ENCODE peak calls at places on chromosomes 11 and 22, in four cellular contexts. One of them, this sample, is unnamed.

GRCh38 chr11:34640050-34640971 is 19.4 kb downstream of the EHF start:
- DNase-seq in activated T-helper 1 cell treated with anti-CD3 and anti-CD28 coated beads, Interleukin-2, amount 50 U/mL, for 16 hours: no peak
- DNase-seq in stomach: peak; percentile 87
- DNase-seq in NAMALWA: no peak
- DNase-seq in this sample: no peak

GRCh38 chr11:64665381-64665780 is 57.6 kb downstream of the NRXN2 start:
- DNase-seq in activated T-helper 1 cell treated with anti-CD3 and anti-CD28 coated beads, Interleukin-2, amount 50 U/mL, for 16 hours: no peak
- DNase-seq in stomach: no peak
- DNase-seq in NAMALWA: no peak
- DNase-seq in this sample: peak; percentile 13

GRCh38 chr11:44899959-44900358 is 50.7 kb downstream of the TP53I11 start:
- DNase-seq in activated T-helper 1 cell treated with anti-CD3 and anti-CD28 coated beads, Interleukin-2, amount 50 U/mL, for 16 hours: no peak
- DNase-seq in stomach: no peak
- DNase-seq in NAMALWA: peak; percentile 91
- DNase-seq in this sample: peak; percentile 64

GRCh38 chr22:47616396-47617020 is 854.1 kb downstream of the TBC1D22A start:
- DNase-seq in activated T-helper 1 cell treated with anti-CD3 and anti-CD28 coated beads, Interleukin-2, amount 50 U/mL, for 16 hours: no peak
- DNase-seq in stomach: peak; percentile 14
- DNase-seq in NAMALWA: no peak
- DNase-seq in this sample: no peak

GRCh38 chr11:95067828-95068244 is 1.1 kb downstream of the SRSF8 start:
- DNase-seq in activated T-helper 1 cell treated with anti-CD3 and anti-CD28 coated beads, Interleukin-2, amount 50 U/mL, for 16 hours: peak; percentile 25
- DNase-seq in stomach: no peak
- DNase-seq in NAMALWA: no peak
- DNase-seq in this sample: no peak

GRCh38 chr11:128904872-128905344 is 13.8 kb downstream of the KCNJ5 start:
- DNase-seq in activated T-helper 1 cell treated with anti-CD3 and anti-CD28 coated beads, Interleukin-2, amount 50 U/mL, for 16 hours: no peak
- DNase-seq in stomach: no peak
- DNase-seq in NAMALWA: peak; percentile 71
- DNase-seq in this sample: peak; percentile 51

GRCh38 chr11:41950470-41951143 is 491.2 kb upstream of the LRRC4C start:
- DNase-seq in activated T-helper 1 cell treated with anti-CD3 and anti-CD28 coated beads, Interleukin-2, amount 50 U/mL, for 16 hours: no peak
- DNase-seq in stomach: no peak
- DNase-seq in NAMALWA: no peak
- DNase-seq in this sample: no peak

GRCh38 chr11:110527146-110527545 is 97.4 kb downstream of the FDX1 start:
- DNase-seq in activated T-helper 1 cell treated with anti-CD3 and anti-CD28 coated beads, Interleukin-2, amount 50 U/mL, for 16 hours: no peak
- DNase-seq in stomach: no peak
- DNase-seq in NAMALWA: no peak
- DNase-seq in this sample: no peak

GRCh38 chr11:103529217-103529684 is 420.0 kb downstream of the DYNC2H1 start:
- DNase-seq in activated T-helper 1 cell treated with anti-CD3 and anti-CD28 coated beads, Interleukin-2, amount 50 U/mL, for 16 hours: no peak
- DNase-seq in stomach: no peak
- DNase-seq in NAMALWA: no peak
- DNase-seq in this sample: peak; percentile 45

GRCh38 chr11:28343304-28344233 is 235.4 kb downstream of the METTL15 start:
- DNase-seq in activated T-helper 1 cell treated with anti-CD3 and anti-CD28 coated beads, Interleukin-2, amount 50 U/mL, for 16 hours: no peak
- DNase-seq in stomach: peak; percentile 27
- DNase-seq in NAMALWA: no peak
- DNase-seq in this sample: peak; percentile 73

GRCh38 chr22:20036119-20036518 is 15.2 kb downstream of the TANGO2 start:
- DNase-seq in activated T-helper 1 cell treated with anti-CD3 and anti-CD28 coated beads, Interleukin-2, amount 50 U/mL, for 16 hours: no peak
- DNase-seq in stomach: no peak
- DNase-seq in NAMALWA: no peak
- DNase-seq in this sample: no peak

GRCh38 chr11:2264366-2265011 is 5.9 kb downstream of the ASCL2 start:
- DNase-seq in activated T-helper 1 cell treated with anti-CD3 and anti-CD28 coated beads, Interleukin-2, amount 50 U/mL, for 16 hours: no peak
- DNase-seq in stomach: no peak
- DNase-seq in NAMALWA: no peak
- DNase-seq in this sample: no peak

GRCh38 chr22:43777204-43777671 is 34.9 kb downstream of the EFCAB6 start:
- DNase-seq in activated T-helper 1 cell treated with anti-CD3 and anti-CD28 coated beads, Interleukin-2, amount 50 U/mL, for 16 hours: no peak
- DNase-seq in stomach: no peak
- DNase-seq in NAMALWA: no peak
- DNase-seq in this sample: peak; percentile 83

GRCh38 chr11:5809905-5810792 is 1.4 kb downstream of the OR52N2 start:
- DNase-seq in activated T-helper 1 cell treated with anti-CD3 and anti-CD28 coated beads, Interleukin-2, amount 50 U/mL, for 16 hours: no peak
- DNase-seq in stomach: no peak
- DNase-seq in NAMALWA: no peak
- DNase-seq in this sample: no peak

GRCh38 chr11:102157219-102157618 is 47.0 kb downstream of the YAP1 start:
- DNase-seq in activated T-helper 1 cell treated with anti-CD3 and anti-CD28 coated beads, Interleukin-2, amount 50 U/mL, for 16 hours: no peak
- DNase-seq in stomach: peak; percentile 86
- DNase-seq in NAMALWA: no peak
- DNase-seq in this sample: peak; percentile 53

GRCh38 chr11:102430158-102430836 is 22.3 kb downstream of the TMEM123 start:
- DNase-seq in activated T-helper 1 cell treated with anti-CD3 and anti-CD28 coated beads, Interleukin-2, amount 50 U/mL, for 16 hours: no peak
- DNase-seq in stomach: no peak
- DNase-seq in NAMALWA: peak; percentile 73
- DNase-seq in this sample: no peak

GRCh38 chr11:18912883-18913282 is 26.3 kb downstream of the MRGPRX1 start:
- DNase-seq in activated T-helper 1 cell treated with anti-CD3 and anti-CD28 coated beads, Interleukin-2, amount 50 U/mL, for 16 hours: no peak
- DNase-seq in stomach: no peak
- DNase-seq in NAMALWA: no peak
- DNase-seq in this sample: no peak

GRCh38 chr22:41813726-41814410 is 13.4 kb downstream of the CCDC134 start:
- DNase-seq in activated T-helper 1 cell treated with anti-CD3 and anti-CD28 coated beads, Interleukin-2, amount 50 U/mL, for 16 hours: no peak
- DNase-seq in stomach: no peak
- DNase-seq in NAMALWA: no peak
- DNase-seq in this sample: no peak

GRCh38 chr22:43448048-43448447 is 36.2 kb downstream of the MPPED1 start:
- DNase-seq in activated T-helper 1 cell treated with anti-CD3 and anti-CD28 coated beads, Interleukin-2, amount 50 U/mL, for 16 hours: no peak
- DNase-seq in stomach: no peak
- DNase-seq in NAMALWA: no peak
- DNase-seq in this sample: no peak

GRCh38 chr11:93537767-93538261 is 5.4 kb downstream of the SMCO4 start:
- DNase-seq in activated T-helper 1 cell treated with anti-CD3 and anti-CD28 coated beads, Interleukin-2, amount 50 U/mL, for 16 hours: no peak
- DNase-seq in stomach: peak; percentile 34
- DNase-seq in NAMALWA: no peak
- DNase-seq in this sample: peak; percentile 33

GRCh38 chr11:112227002-112227401 is 774 bp downstream of the PTS start:
- DNase-seq in activated T-helper 1 cell treated with anti-CD3 and anti-CD28 coated beads, Interleukin-2, amount 50 U/mL, for 16 hours: no peak
- DNase-seq in stomach: no peak
- DNase-seq in NAMALWA: no peak
- DNase-seq in this sample: no peak

GRCh38 chr22:50528682-50529415 is 963 bp downstream of the TYMP start:
- DNase-seq in activated T-helper 1 cell treated with anti-CD3 and anti-CD28 coated beads, Interleukin-2, amount 50 U/mL, for 16 hours: no peak
- DNase-seq in stomach: no peak
- DNase-seq in NAMALWA: no peak
- DNase-seq in this sample: peak; percentile 5

GRCh38 chr11:110077866-110078325 is 15.3 kb upstream of the ZC3H12C start:
- DNase-seq in activated T-helper 1 cell treated with anti-CD3 and anti-CD28 coated beads, Interleukin-2, amount 50 U/mL, for 16 hours: no peak
- DNase-seq in stomach: no peak
- DNase-seq in NAMALWA: no peak
- DNase-seq in this sample: peak; percentile 63

GRCh38 chr11:11279956-11280689 is 72.9 kb downstream of the CSNK2A3 start:
- DNase-seq in activated T-helper 1 cell treated with anti-CD3 and anti-CD28 coated beads, Interleukin-2, amount 50 U/mL, for 16 hours: no peak
- DNase-seq in stomach: no peak
- DNase-seq in NAMALWA: no peak
- DNase-seq in this sample: peak; percentile 27

GRCh38 chr22:39474351-39474991 is 17.7 kb downstream of the MGAT3 start:
- DNase-seq in activated T-helper 1 cell treated with anti-CD3 and anti-CD28 coated beads, Interleukin-2, amount 50 U/mL, for 16 hours: no peak
- DNase-seq in stomach: no peak
- DNase-seq in NAMALWA: no peak
- DNase-seq in this sample: no peak

GRCh38 chr11:122077459-122077858 is 38.6 kb downstream of the BLID start:
- DNase-seq in activated T-helper 1 cell treated with anti-CD3 and anti-CD28 coated beads, Interleukin-2, amount 50 U/mL, for 16 hours: no peak
- DNase-seq in stomach: no peak
- DNase-seq in NAMALWA: no peak
- DNase-seq in this sample: no peak

GRCh38 chr11:119155733-119156492 is 7.1 kb downstream of the ABCG4 start:
- DNase-seq in activated T-helper 1 cell treated with anti-CD3 and anti-CD28 coated beads, Interleukin-2, amount 50 U/mL, for 16 hours: no peak
- DNase-seq in stomach: no peak
- DNase-seq in NAMALWA: peak; percentile 36
- DNase-seq in this sample: peak; percentile 19

GRCh38 chr11:98100689-98101088 is 920.1 kb upstream of the CNTN5 start:
- DNase-seq in activated T-helper 1 cell treated with anti-CD3 and anti-CD28 coated beads, Interleukin-2, amount 50 U/mL, for 16 hours: no peak
- DNase-seq in stomach: no peak
- DNase-seq in NAMALWA: no peak
- DNase-seq in this sample: no peak

GRCh38 chr11:14634813-14635212 is 8.8 kb upstream of the PDE3B start:
- DNase-seq in activated T-helper 1 cell treated with anti-CD3 and anti-CD28 coated beads, Interleukin-2, amount 50 U/mL, for 16 hours: no peak
- DNase-seq in stomach: no peak
- DNase-seq in NAMALWA: no peak
- DNase-seq in this sample: no peak

GRCh38 chr11:70176940-70177689 is 26.0 kb upstream of the FADD start:
- DNase-seq in activated T-helper 1 cell treated with anti-CD3 and anti-CD28 coated beads, Interleukin-2, amount 50 U/mL, for 16 hours: no peak
- DNase-seq in stomach: peak; percentile 39
- DNase-seq in NAMALWA: peak; percentile 61
- DNase-seq in this sample: peak; percentile 57

GRCh38 chr11:11476499-11476898 is 123.4 kb upstream of the CSNK2A3 start:
- DNase-seq in activated T-helper 1 cell treated with anti-CD3 and anti-CD28 coated beads, Interleukin-2, amount 50 U/mL, for 16 hours: no peak
- DNase-seq in stomach: no peak
- DNase-seq in NAMALWA: no peak
- DNase-seq in this sample: no peak

GRCh38 chr11:16792426-16792825 is 54.0 kb downstream of the C11orf58 start:
- DNase-seq in activated T-helper 1 cell treated with anti-CD3 and anti-CD28 coated beads, Interleukin-2, amount 50 U/mL, for 16 hours: no peak
- DNase-seq in stomach: no peak
- DNase-seq in NAMALWA: no peak
- DNase-seq in this sample: peak; percentile 35

GRCh38 chr11:1509626-1510255 is 23.2 kb upstream of the MOB2 start:
- DNase-seq in activated T-helper 1 cell treated with anti-CD3 and anti-CD28 coated beads, Interleukin-2, amount 50 U/mL, for 16 hours: no peak
- DNase-seq in stomach: no peak
- DNase-seq in NAMALWA: no peak
- DNase-seq in this sample: no peak

GRCh38 chr22:36765943-36766450 is 9.9 kb downstream of the IFT27 start:
- DNase-seq in activated T-helper 1 cell treated with anti-CD3 and anti-CD28 coated beads, Interleukin-2, amount 50 U/mL, for 16 hours: no peak
- DNase-seq in stomach: no peak
- DNase-seq in NAMALWA: no peak
- DNase-seq in this sample: no peak

GRCh38 chr11:76750746-76751145 is 32.4 kb upstream of the TSKU start:
- DNase-seq in activated T-helper 1 cell treated with anti-CD3 and anti-CD28 coated beads, Interleukin-2, amount 50 U/mL, for 16 hours: no peak
- DNase-seq in stomach: no peak
- DNase-seq in NAMALWA: no peak
- DNase-seq in this sample: no peak

This sample was measured in Daoy.